ENCODE peak calls at places on chromosomes 12 and 14, in seven cellular contexts. X is ovary, V is A549, Y is suprapubic skin, M is K562, N is transverse colon, T is tibial nerve. B is an unnamed sample.

GRCh38 chr12:111427417-111428074 is 21.8 kb downstream of the SH2B3 start:
- DNase-seq in X (no peak), V (no peak), Y (no peak), M (no peak), N (no peak), T (no peak), B (no peak)

GRCh38 chr14:35068238-35069012 is 22.4 kb downstream of the FAM177A1 start:
- DNase-seq in X (no peak), V (no peak), Y (no peak), M (no peak), N (no peak), T (no peak), B (no peak)

GRCh38 chr12:113069149-113069548 is 12.6 kb downstream of the DTX1 start:
- DNase-seq in X (no peak), V (no peak), Y (no peak), M (no peak), N (no peak), T (no peak), B (peak; percentile 39)

GRCh38 chr14:68814376-68815287 is 21.8 kb upstream of the ZFP36L1 start:
- DNase-seq in X (peak; percentile 60), V (peak; percentile 78), Y (peak; percentile 80), M (peak; percentile 69), N (peak; percentile 59), T (peak; percentile 50), B (no peak)

GRCh38 chr14:49497725-49498348 is 88.3 kb downstream of the RPS29 start:
- DNase-seq in X (no peak), V (peak; percentile 77), Y (no peak), M (peak; percentile 67), N (no peak), T (peak; percentile 9), B (no peak)

GRCh38 chr12:53804429-53804828 is 52.6 kb upstream of the CISTR start:
- DNase-seq in X (no peak), V (peak; percentile 78), Y (no peak), M (no peak), N (no peak), T (no peak), B (no peak)

GRCh38 chr14:103317976-103318580 is 16.0 kb upstream of the EIF5 start:
- DNase-seq in X (no peak), V (no peak), Y (no peak), M (no peak), N (no peak), T (no peak), B (no peak)

GRCh38 chr14:36950812-36951211 is 221.6 kb downstream of the SLC25A21 start:
- DNase-seq in X (no peak), V (no peak), Y (no peak), M (no peak), N (no peak), T (no peak), B (no peak)

GRCh38 chr12:108890208-108890607 is 10.3 kb downstream of the DAO start:
- DNase-seq in X (no peak), V (no peak), Y (no peak), M (peak; percentile 25), N (no peak), T (no peak), B (no peak)

GRCh38 chr12:74043343-74043742 is 494.3 kb upstream of the ATXN7L3B start:
- DNase-seq in X (no peak), V (peak; percentile 98), Y (no peak), M (no peak), N (no peak), T (no peak), B (no peak)

GRCh38 chr14:100909439-100909838 is 5.9 kb upstream of the RTL1 start:
- DNase-seq in X (no peak), V (no peak), Y (no peak), M (no peak), N (no peak), T (no peak), B (no peak)

GRCh38 chr14:98835825-98836100 is 436.2 kb downstream of the BCL11B start:
- DNase-seq in X (no peak), V (no peak), Y (peak; percentile 45), M (no peak), N (no peak), T (no peak), B (no peak)

GRCh38 chr12:109053382-109054123 is 1.2 kb downstream of the USP30 start:
- DNase-seq in X (no peak), V (no peak), Y (no peak), M (peak; percentile 34), N (no peak), T (no peak), B (no peak)

GRCh38 chr12:9651265-9651729 is 18.2 kb upstream of the CLEC2D start:
- DNase-seq in X (no peak), V (no peak), Y (no peak), M (peak; percentile 60), N (no peak), T (no peak), B (no peak)

GRCh38 chr12:27367078-27367477 is 34.4 kb downstream of the BMAL2 start:
- DNase-seq in X (no peak), V (no peak), Y (no peak), M (no peak), N (no peak), T (no peak), B (no peak)

GRCh38 chr12:19082365-19082911 is 47.1 kb upstream of the PLEKHA5 start:
- DNase-seq in X (no peak), V (no peak), Y (no peak), M (no peak), N (no peak), T (no peak), B (no peak)

GRCh38 chr14:35687335-35687939 is 121.7 kb downstream of the RALGAPA1 start:
- DNase-seq in X (no peak), V (peak; percentile 60), Y (no peak), M (peak; percentile 55), N (peak; percentile 15), T (no peak), B (no peak)

GRCh38 chr14:51396222-51396815 is 156.3 kb downstream of the TMX1 start:
- DNase-seq in X (peak; percentile 38), V (peak; percentile 74), Y (no peak), M (no peak), N (peak; percentile 13), T (peak; percentile 44), B (no peak)

GRCh38 chr14:55071870-55072640 is 20.6 kb downstream of the MAPK1IP1L start:
- DNase-seq in X (no peak), V (peak; percentile 32), Y (no peak), M (no peak), N (no peak), T (no peak), B (no peak)

GRCh38 chr14:23348297-23348655 is 4.4 kb downstream of the SLC22A17 start:
- DNase-seq in X (no peak), V (no peak), Y (no peak), M (no peak), N (no peak), T (no peak), B (no peak)

GRCh38 chr12:50112456-50113218 is 601 bp downstream of the COX14 start:
- DNase-seq in X (no peak), V (no peak), Y (no peak), M (peak; percentile 79), N (no peak), T (peak; percentile 44), B (no peak)

GRCh38 chr12:42283739-42284138 is 42.2 kb downstream of the ZCRB1 start:
- DNase-seq in X (no peak), V (no peak), Y (no peak), M (no peak), N (no peak), T (no peak), B (no peak)

GRCh38 chr14:73014105-73014504 is 12.8 kb downstream of the ZFYVE1 start:
- DNase-seq in X (no peak), V (no peak), Y (no peak), M (no peak), N (no peak), T (no peak), B (no peak)

GRCh38 chr14:93007225-93007997 is 84.5 kb downstream of the CHGA start:
- DNase-seq in X (no peak), V (peak; percentile 24), Y (no peak), M (no peak), N (peak; percentile 62), T (no peak), B (no peak)

GRCh38 chr12:100359248-100359647 is 2.4 kb downstream of the SLC17A8 start:
- DNase-seq in X (no peak), V (no peak), Y (no peak), M (no peak), N (no peak), T (no peak), B (no peak)

GRCh38 chr14:91323671-91324605 is 79.4 kb upstream of the GPR68 start:
- DNase-seq in X (peak; percentile 79), V (peak; percentile 67), Y (peak; percentile 94), M (peak; percentile 71), N (peak; percentile 91), T (peak; percentile 94), B (peak; percentile 93)
- TF ChIP-seq EP300 in X (no peak), V (no peak), Y (no peak), M (no peak), N (no peak), T (peak; percentile 51), B (peak; percentile 81)

GRCh38 chr12:44694027-44694426 is 182.1 kb downstream of the NELL2 start:
- DNase-seq in X (no peak), V (no peak), Y (no peak), M (no peak), N (no peak), T (no peak), B (no peak)

GRCh38 chr12:44689587-44689986 is 186.5 kb downstream of the NELL2 start:
- DNase-seq in X (no peak), V (no peak), Y (no peak), M (no peak), N (no peak), T (no peak), B (no peak)
- H3K4me3 ChIP-seq in X (no peak overlapping the region), V (no peak overlapping the region), Y (no peak overlapping the region), M (no peak overlapping the region), N (no peak overlapping the region), T (no peak overlapping the region), B (no peak overlapping the region)

DNA sequence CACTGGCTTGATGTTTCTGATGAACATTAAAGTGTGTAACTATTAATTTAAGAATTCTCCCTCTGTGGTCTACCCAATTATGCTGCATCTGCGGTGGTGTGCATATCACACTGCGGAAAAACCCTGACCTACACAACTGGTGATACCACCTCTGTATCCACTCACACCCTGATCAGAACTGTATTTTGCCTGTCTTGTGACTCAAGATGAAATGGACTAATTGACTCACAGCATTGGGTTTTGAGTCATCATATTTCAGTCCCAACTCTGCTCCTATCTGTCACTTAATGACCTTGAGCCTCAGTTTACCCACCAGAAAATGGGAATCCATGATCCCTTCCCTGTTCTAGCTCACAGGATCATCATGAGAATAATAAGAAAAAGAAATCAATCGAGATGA is 65.6 kb downstream of the NUAK1 start:
- DNase-seq in X (no peak), V (no peak), Y (no peak), M (no peak), N (no peak), T (no peak), B (no peak)
- TF ChIP-seq EP300 in X (no peak), V (no peak), Y (no peak), M (no peak), N (no peak), T (no peak), B (no peak)

DNA sequence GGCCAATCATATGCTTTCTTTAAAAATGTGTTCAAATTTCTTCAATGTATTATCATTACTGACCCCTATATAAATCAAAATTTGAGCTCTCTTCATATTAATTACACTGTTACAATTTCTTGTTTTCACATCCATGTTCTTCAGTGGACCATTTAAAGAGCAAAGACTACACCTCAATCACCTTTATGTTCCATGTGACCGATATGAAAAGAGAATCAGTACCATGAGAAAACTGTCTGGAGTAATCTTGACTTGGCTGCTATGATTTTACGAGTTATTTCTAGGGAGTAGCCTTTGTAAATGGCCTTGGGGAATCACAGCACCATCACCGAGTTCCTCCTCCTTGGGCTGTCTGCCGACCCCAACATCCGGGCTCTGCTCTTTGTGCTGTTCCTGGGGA is at the start of gene OR8S1:
- DNase-seq in X (no peak), V (no peak), Y (no peak), M (no peak), N (no peak), T (no peak), B (no peak)
- H3K4me3 ChIP-seq in X (no peak within 1 kb of the TSS), V (no peak within 1 kb of the TSS), Y (no peak within 1 kb of the TSS), M (no peak within 1 kb of the TSS), N (no peak within 1 kb of the TSS), T (no peak within 1 kb of the TSS), B (no peak within 1 kb of the TSS)